ENCODE peak calls at places on chromosome 1, in ten cellular contexts. M is stimulated activated CD4-positive, alpha-beta T cell treated with anti-CD3 and anti-CD28 coated beads, Interleukin-12 subunit alpha, Interleukin-12 subunit beta, amount 100 ng/mL, for 48 hours; J is activated naive CD4-positive, alpha-beta T cell treated with anti-CD3 and anti-CD28 coated beads, Interleukin-2, amount 10 ng/mL, durations not matched to agents 7 days and 5 days; H is ELR; F is T-helper 9 cell; A is HFF-Myc; Q is ascending aorta; O is iPS DF 19.7; C is endodermal cell; S is foreskin fibroblast. K is an unnamed sample.

GRCh38 chr1:38046884-38047602 is 450 bp upstream of the POU3F1 start:
- DNase-seq in M (peak; percentile 78), J (peak; percentile 83), H (peak; percentile 84), F (peak; percentile 63), A (no peak), Q (peak; percentile 64), O (no peak), C (peak; percentile 95), S (peak; percentile 81), K (peak; percentile 76)

GRCh38 chr1:39609618-39610331 is 29.7 kb downstream of the HEYL start:
- DNase-seq in M (peak; percentile 82), J (peak; percentile 74), H (peak; percentile 47), F (peak; percentile 56), A (no peak), Q (no peak), O (peak; percentile 38), C (peak; percentile 97), S (peak; percentile 23), K (peak; percentile 75)

GRCh38 chr1:32761253-32761877 is 55.8 kb downstream of the YARS1 start:
- DNase-seq in M (no peak), J (no peak), H (peak; percentile 66), F (no peak), A (no peak), Q (no peak), O (no peak), C (peak; percentile 85), S (peak; percentile 60), K (no peak)

GRCh38 chr1:76410499-76410898 is 336.0 kb downstream of the ST6GALNAC3 start:
- DNase-seq in M (no peak), J (no peak), H (no peak), F (no peak), A (no peak), Q (no peak), O (no peak), C (no peak), S (no peak), K (no peak)

GRCh38 chr1:163170331-163170730 is 32.4 kb downstream of the RGS5 start:
- DNase-seq in M (no peak), J (no peak), H (peak; percentile 34), F (no peak), A (no peak), Q (no peak), O (no peak), C (no peak), S (peak; percentile 32), K (no peak)

GRCh38 chr1:56566040-56566774 is 13.2 kb downstream of the PLPP3 start:
- DNase-seq in M (no peak), J (no peak), H (no peak), F (no peak), A (no peak), Q (no peak), O (no peak), C (peak; percentile 54), S (no peak), K (no peak)

GRCh38 chr1:111214884-111215283 is 12.6 kb upstream of the CHI3L2 start:
- DNase-seq in M (no peak), J (peak; percentile 77), H (no peak), F (no peak), A (no peak), Q (no peak), O (no peak), C (no peak), S (no peak), K (no peak)

GRCh38 chr1:11429226-11429625 is 49.7 kb upstream of the DISP3 start:
- DNase-seq in M (no peak), J (no peak), H (no peak), F (no peak), A (no peak), Q (no peak), O (no peak), C (no peak), S (no peak), K (no peak)

GRCh38 chr1:80533178-80533577 is 1267.6 kb upstream of the ADGRL2 start:
- DNase-seq in M (no peak), J (no peak), H (no peak), F (no peak), A (no peak), Q (no peak), O (no peak), C (no peak), S (no peak), K (no peak)

GRCh38 chr1:222182641-222183040 is 365.3 kb downstream of the HHIPL2 start:
- DNase-seq in M (no peak), J (no peak), H (peak; percentile 60), F (no peak), A (no peak), Q (no peak), O (no peak), C (no peak), S (peak; percentile 52), K (no peak)

GRCh38 chr1:87399264-87399663 is 70.6 kb downstream of the LMO4 start:
- DNase-seq in M (no peak), J (no peak), H (peak; percentile 22), F (no peak), A (no peak), Q (no peak), O (no peak), C (no peak), S (no peak), K (no peak)

GRCh38 chr1:6660415-6661049 is 35.9 kb downstream of the THAP3 start:
- DNase-seq in M (no peak), J (no peak), H (no peak), F (no peak), A (no peak), Q (no peak), O (no peak), C (no peak), S (no peak), K (no peak)

GRCh38 chr1:15994590-15995351 is 9.3 kb upstream of the SRARP start:
- DNase-seq in M (peak; percentile 35), J (peak; percentile 60), H (peak; percentile 73), F (peak; percentile 28), A (no peak), Q (no peak), O (no peak), C (peak; percentile 84), S (peak; percentile 55), K (no peak)

GRCh38 chr1:224932607-224933249 is 3.3 kb downstream of the DNAH14 start:
- DNase-seq in M (no peak), J (no peak), H (no peak), F (no peak), A (no peak), Q (no peak), O (no peak), C (no peak), S (no peak), K (no peak)

K was measured in activated T-cell treated with anti-CD3 and anti-CD28 coated beads for 24 hours.